ENCODE peak calls at places on chromosomes 1 and 21, in ten cellular contexts. One of them, this sample, is unnamed.

GRCh38 chr1:157166581-157166980 is 28.4 kb upstream of the ETV3 start:
- DNase-seq in astrocyte of the spinal cord: no peak
- DNase-seq in bronchial epithelial cell: no peak
- DNase-seq in transverse colon: no peak
- DNase-seq in uterus: no peak
- DNase-seq in GM10248: no peak
- DNase-seq in HL-60: no peak
- DNase-seq in AG04450: no peak
- DNase-seq in RWPE1: no peak
- DNase-seq in endodermal cell: no peak
- DNase-seq in this sample: no peak

GRCh38 chr1:76298399-76298798 is 223.9 kb downstream of the ST6GALNAC3 start:
- DNase-seq in astrocyte of the spinal cord: no peak
- DNase-seq in bronchial epithelial cell: no peak
- DNase-seq in transverse colon: no peak
- DNase-seq in uterus: no peak
- DNase-seq in GM10248: no peak
- DNase-seq in HL-60: no peak
- DNase-seq in AG04450: no peak
- DNase-seq in RWPE1: no peak
- DNase-seq in endodermal cell: no peak
- DNase-seq in this sample: no peak

GRCh38 chr1:201949491-201949890 is 3.1 kb upstream of the LMOD1 start:
- DNase-seq in astrocyte of the spinal cord: no peak
- DNase-seq in bronchial epithelial cell: no peak
- DNase-seq in transverse colon: no peak
- DNase-seq in uterus: no peak
- DNase-seq in GM10248: no peak
- DNase-seq in HL-60: no peak
- DNase-seq in AG04450: no peak
- DNase-seq in RWPE1: no peak
- DNase-seq in endodermal cell: no peak
- DNase-seq in this sample: no peak

GRCh38 chr1:164706596-164706995 is 147.6 kb downstream of the PBX1 start:
- DNase-seq in astrocyte of the spinal cord: no peak
- DNase-seq in bronchial epithelial cell: peak; percentile 36
- DNase-seq in transverse colon: no peak
- DNase-seq in uterus: no peak
- DNase-seq in GM10248: no peak
- DNase-seq in HL-60: no peak
- DNase-seq in AG04450: no peak
- DNase-seq in RWPE1: no peak
- DNase-seq in endodermal cell: no peak
- DNase-seq in this sample: no peak

GRCh38 chr1:90143522-90144050 is 148.7 kb downstream of the ZNF326 start:
- DNase-seq in astrocyte of the spinal cord: no peak
- DNase-seq in bronchial epithelial cell: no peak
- DNase-seq in transverse colon: no peak
- DNase-seq in uterus: no peak
- DNase-seq in GM10248: no peak
- DNase-seq in HL-60: no peak
- DNase-seq in AG04450: no peak
- DNase-seq in RWPE1: no peak
- DNase-seq in endodermal cell: no peak
- DNase-seq in this sample: no peak

GRCh38 chr21:38957575-38958340 is 152.0 kb downstream of the ETS2 start:
- DNase-seq in astrocyte of the spinal cord: no peak
- DNase-seq in bronchial epithelial cell: peak; percentile 78
- DNase-seq in transverse colon: no peak
- DNase-seq in uterus: no peak
- DNase-seq in GM10248: no peak
- DNase-seq in HL-60: no peak
- DNase-seq in AG04450: no peak
- DNase-seq in RWPE1: no peak
- DNase-seq in endodermal cell: no peak
- DNase-seq in this sample: no peak

GRCh38 chr21:41812679-41813078 is 45.8 kb upstream of the RIPK4 start:
- DNase-seq in astrocyte of the spinal cord: no peak
- DNase-seq in bronchial epithelial cell: no peak
- DNase-seq in transverse colon: no peak
- DNase-seq in uterus: no peak
- DNase-seq in GM10248: no peak
- DNase-seq in HL-60: no peak
- DNase-seq in AG04450: no peak
- DNase-seq in RWPE1: no peak
- DNase-seq in endodermal cell: no peak
- DNase-seq in this sample: no peak

GRCh38 chr1:229625893-229626831 is at the start of the genes TAF5L and URB2:
- DNase-seq in astrocyte of the spinal cord: peak; percentile 88
- DNase-seq in bronchial epithelial cell: peak; percentile 76
- DNase-seq in transverse colon: peak; percentile 90
- DNase-seq in uterus: peak; percentile 87
- DNase-seq in GM10248: peak; percentile 96
- DNase-seq in HL-60: peak; percentile 80
- DNase-seq in AG04450: peak; percentile 65
- DNase-seq in RWPE1: peak; percentile 93
- DNase-seq in endodermal cell: peak; percentile 95
- DNase-seq in this sample: peak; percentile 85

GRCh38 chr21:46639489-46640386 is 4.3 kb downstream of the PRMT2 start:
- DNase-seq in astrocyte of the spinal cord: peak; percentile 42
- DNase-seq in bronchial epithelial cell: peak; percentile 53
- DNase-seq in transverse colon: no peak
- DNase-seq in uterus: no peak
- DNase-seq in GM10248: no peak
- DNase-seq in HL-60: no peak
- DNase-seq in AG04450: no peak
- DNase-seq in RWPE1: no peak
- DNase-seq in endodermal cell: no peak
- DNase-seq in this sample: no peak

GRCh38 chr1:1307261-1307907 is 346 bp downstream of the ACAP3 start:
- DNase-seq in astrocyte of the spinal cord: no peak
- DNase-seq in bronchial epithelial cell: no peak
- DNase-seq in transverse colon: peak; percentile 54
- DNase-seq in uterus: peak; percentile 58
- DNase-seq in GM10248: no peak
- DNase-seq in HL-60: no peak
- DNase-seq in AG04450: no peak
- DNase-seq in RWPE1: no peak
- DNase-seq in endodermal cell: no peak
- DNase-seq in this sample: no peak

GRCh38 chr1:56461158-56462127 is 117.9 kb downstream of the PLPP3 start:
- DNase-seq in astrocyte of the spinal cord: no peak
- DNase-seq in bronchial epithelial cell: no peak
- DNase-seq in transverse colon: no peak
- DNase-seq in uterus: no peak
- DNase-seq in GM10248: no peak
- DNase-seq in HL-60: no peak
- DNase-seq in AG04450: no peak
- DNase-seq in RWPE1: no peak
- DNase-seq in endodermal cell: peak; percentile 64
- DNase-seq in this sample: peak; percentile 8

GRCh38 chr1:24311234-24311633 is 7.9 kb upstream of the GRHL3 start:
- DNase-seq in astrocyte of the spinal cord: no peak
- DNase-seq in bronchial epithelial cell: no peak
- DNase-seq in transverse colon: no peak
- DNase-seq in uterus: no peak
- DNase-seq in GM10248: no peak
- DNase-seq in HL-60: no peak
- DNase-seq in AG04450: no peak
- DNase-seq in RWPE1: no peak
- DNase-seq in endodermal cell: no peak
- DNase-seq in this sample: no peak

GRCh38 chr1:33372677-33373076 is 51.8 kb upstream of the A3GALT2 start:
- DNase-seq in astrocyte of the spinal cord: no peak
- DNase-seq in bronchial epithelial cell: no peak
- DNase-seq in transverse colon: no peak
- DNase-seq in uterus: no peak
- DNase-seq in GM10248: no peak
- DNase-seq in HL-60: no peak
- DNase-seq in AG04450: no peak
- DNase-seq in RWPE1: no peak
- DNase-seq in endodermal cell: peak; percentile 63
- DNase-seq in this sample: no peak
- TF ChIP-seq CTCF in astrocyte of the spinal cord: no peak
- TF ChIP-seq CTCF in bronchial epithelial cell: no peak
- TF ChIP-seq CTCF in transverse colon: no peak
- TF ChIP-seq CTCF in uterus: no peak
- TF ChIP-seq CTCF in GM10248: no peak
- TF ChIP-seq CTCF in HL-60: no peak
- TF ChIP-seq CTCF in AG04450: peak; percentile 14
- TF ChIP-seq CTCF in RWPE1: no peak
- TF ChIP-seq CTCF in endodermal cell: no peak
- TF ChIP-seq CTCF in this sample: no peak

DNA sequence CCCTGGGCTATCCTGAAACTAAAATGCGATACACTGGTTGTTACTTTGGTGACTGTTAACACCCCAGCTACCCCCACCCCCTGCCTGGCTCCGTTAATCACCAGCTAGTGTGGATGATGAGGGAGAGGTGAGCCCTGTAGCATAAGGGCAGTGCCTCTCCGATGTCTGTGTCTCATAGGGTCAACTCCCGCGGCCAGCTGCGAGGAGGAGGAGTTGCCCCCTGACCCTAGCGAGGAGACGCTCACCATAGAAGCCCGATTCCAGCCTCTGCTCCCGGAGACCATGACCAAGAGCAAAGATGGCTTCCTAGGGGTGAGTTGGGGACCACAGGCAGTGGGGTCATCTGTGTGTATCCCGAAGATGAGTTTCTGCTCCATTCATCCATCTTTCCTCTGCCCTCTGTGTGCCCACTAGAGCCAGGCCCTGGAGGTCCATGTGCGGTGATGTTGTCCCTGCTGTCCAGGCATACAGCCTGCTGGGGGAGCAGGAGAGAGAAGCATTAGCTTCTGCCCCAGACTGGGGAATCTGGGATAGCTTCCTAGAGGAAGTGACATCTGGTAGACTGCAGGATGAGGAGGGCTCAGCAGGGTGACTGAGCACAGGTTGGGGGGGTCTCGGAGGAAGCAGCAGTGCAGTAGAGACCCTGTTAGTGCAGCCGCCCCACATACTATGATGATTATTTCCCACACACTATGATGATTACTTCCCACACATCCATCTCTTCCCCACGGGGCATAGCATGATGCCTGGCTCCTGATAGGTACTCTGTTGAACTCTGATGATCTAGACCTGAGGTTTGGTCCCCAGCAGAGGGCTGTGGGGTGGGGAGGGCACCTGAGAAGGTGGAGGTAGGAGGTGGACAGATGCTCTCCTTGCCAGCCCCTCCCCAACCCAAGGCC is 5.2 kb downstream of the SELENON start:
- DNase-seq in astrocyte of the spinal cord: no peak
- DNase-seq in bronchial epithelial cell: no peak
- DNase-seq in transverse colon: no peak
- DNase-seq in uterus: no peak
- DNase-seq in GM10248: no peak
- DNase-seq in HL-60: no peak
- DNase-seq in AG04450: no peak
- DNase-seq in RWPE1: no peak
- DNase-seq in endodermal cell: no peak
- DNase-seq in this sample: no peak
- TF ChIP-seq CTCF in astrocyte of the spinal cord: no peak
- TF ChIP-seq CTCF in bronchial epithelial cell: no peak
- TF ChIP-seq CTCF in transverse colon: no peak
- TF ChIP-seq CTCF in uterus: no peak
- TF ChIP-seq CTCF in GM10248: no peak
- TF ChIP-seq CTCF in HL-60: no peak
- TF ChIP-seq CTCF in AG04450: no peak
- TF ChIP-seq CTCF in RWPE1: no peak
- TF ChIP-seq CTCF in endodermal cell: no peak
- TF ChIP-seq CTCF in this sample: no peak

GRCh38 chr1:20086800-20087199 is 16.8 kb downstream of the PLA2G5 start:
- DNase-seq in astrocyte of the spinal cord: no peak
- DNase-seq in bronchial epithelial cell: no peak
- DNase-seq in transverse colon: no peak
- DNase-seq in uterus: no peak
- DNase-seq in GM10248: no peak
- DNase-seq in HL-60: no peak
- DNase-seq in AG04450: no peak
- DNase-seq in RWPE1: no peak
- DNase-seq in endodermal cell: no peak
- DNase-seq in this sample: no peak

GRCh38 chr1:20090119-20090518 is 20.1 kb downstream of the PLA2G5 start:
- DNase-seq in astrocyte of the spinal cord: no peak
- DNase-seq in bronchial epithelial cell: no peak
- DNase-seq in transverse colon: no peak
- DNase-seq in uterus: no peak
- DNase-seq in GM10248: no peak
- DNase-seq in HL-60: no peak
- DNase-seq in AG04450: no peak
- DNase-seq in RWPE1: no peak
- DNase-seq in endodermal cell: no peak
- DNase-seq in this sample: no peak

GRCh38 chr1:20090641-20091040 is 20.6 kb downstream of the PLA2G5 start:
- DNase-seq in astrocyte of the spinal cord: no peak
- DNase-seq in bronchial epithelial cell: no peak
- DNase-seq in transverse colon: no peak
- DNase-seq in uterus: no peak
- DNase-seq in GM10248: no peak
- DNase-seq in HL-60: no peak
- DNase-seq in AG04450: no peak
- DNase-seq in RWPE1: no peak
- DNase-seq in endodermal cell: no peak
- DNase-seq in this sample: no peak

GRCh38 chr1:20089328-20090077 is 19.5 kb downstream of the PLA2G5 start:
- DNase-seq in astrocyte of the spinal cord: no peak
- DNase-seq in bronchial epithelial cell: peak; percentile 5
- DNase-seq in transverse colon: no peak
- DNase-seq in uterus: no peak
- DNase-seq in GM10248: no peak
- DNase-seq in HL-60: no peak
- DNase-seq in AG04450: no peak
- DNase-seq in RWPE1: peak; percentile 50
- DNase-seq in endodermal cell: peak; percentile 70
- DNase-seq in this sample: no peak

GRCh38 chr1:20087668-20088067 is 17.7 kb downstream of the PLA2G5 start:
- DNase-seq in astrocyte of the spinal cord: no peak
- DNase-seq in bronchial epithelial cell: no peak
- DNase-seq in transverse colon: no peak
- DNase-seq in uterus: no peak
- DNase-seq in GM10248: no peak
- DNase-seq in HL-60: no peak
- DNase-seq in AG04450: no peak
- DNase-seq in RWPE1: no peak
- DNase-seq in endodermal cell: no peak
- DNase-seq in this sample: no peak
- TF ChIP-seq CTCF in astrocyte of the spinal cord: peak; percentile 8
- TF ChIP-seq CTCF in bronchial epithelial cell: no peak
- TF ChIP-seq CTCF in transverse colon: no peak
- TF ChIP-seq CTCF in uterus: no peak
- TF ChIP-seq CTCF in GM10248: no peak
- TF ChIP-seq CTCF in HL-60: peak; percentile 18
- TF ChIP-seq CTCF in AG04450: peak; percentile 15
- TF ChIP-seq CTCF in RWPE1: no peak
- TF ChIP-seq CTCF in endodermal cell: peak; percentile 66
- TF ChIP-seq CTCF in this sample: no peak

DNA sequence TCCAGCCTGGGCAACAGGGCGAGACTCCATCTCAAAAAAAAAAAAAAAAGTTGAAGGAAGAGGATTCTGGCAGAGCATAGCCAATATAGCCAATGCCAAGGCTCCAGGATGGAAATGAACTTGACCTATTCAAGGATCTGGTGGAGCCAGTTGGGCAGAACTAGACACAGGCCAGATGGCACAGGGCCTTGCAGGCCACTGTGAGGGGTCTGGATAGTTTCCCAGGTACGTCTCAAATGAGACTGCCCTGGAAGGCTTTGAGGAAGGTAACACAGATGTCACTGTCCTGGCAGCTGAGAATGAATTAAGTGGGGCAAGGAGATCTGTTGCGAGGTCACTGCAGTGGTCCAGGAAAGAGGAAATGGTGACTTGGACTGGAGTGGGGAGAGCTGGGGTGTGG is 12.0 kb upstream of the ARHGEF19 start:
- DNase-seq in astrocyte of the spinal cord: no peak
- DNase-seq in bronchial epithelial cell: no peak
- DNase-seq in transverse colon: no peak
- DNase-seq in uterus: no peak
- DNase-seq in GM10248: no peak
- DNase-seq in HL-60: no peak
- DNase-seq in AG04450: no peak
- DNase-seq in RWPE1: no peak
- DNase-seq in endodermal cell: peak; percentile 26
- DNase-seq in this sample: no peak
- TF ChIP-seq CTCF in astrocyte of the spinal cord: no peak
- TF ChIP-seq CTCF in bronchial epithelial cell: no peak
- TF ChIP-seq CTCF in transverse colon: no peak
- TF ChIP-seq CTCF in uterus: no peak
- TF ChIP-seq CTCF in GM10248: no peak
- TF ChIP-seq CTCF in HL-60: no peak
- TF ChIP-seq CTCF in AG04450: no peak
- TF ChIP-seq CTCF in RWPE1: no peak
- TF ChIP-seq CTCF in endodermal cell: no peak
- TF ChIP-seq CTCF in this sample: no peak